ENCODE peak calls at places on chromosomes 6 and 20, in ten cellular contexts. Z, T, C, K, Y, A, U, H, X and P are unnamed samples.

GRCh38 chr20:26276811-26277210 is 580.2 kb upstream of the ZNF337 start:
- DNase-seq in Z (no peak), T (no peak), C (no peak), K (peak; percentile 1), Y (no peak), A (no peak), U (peak; percentile 18), H (no peak), X (no peak), P (no peak)

GRCh38 chr6:25602680-25602982 is 49.4 kb upstream of the SCGN start:
- DNase-seq in Z (no peak), T (no peak), C (no peak), K (no peak), Y (no peak), A (no peak), U (no peak), H (no peak), X (no peak), P (no peak)

GRCh38 chr20:496126-496696 is 33.9 kb upstream of the TBC1D20 start:
- DNase-seq in Z (no peak), T (no peak), C (no peak), K (no peak), Y (no peak), A (no peak), U (peak; percentile 27), H (no peak), X (no peak), P (no peak)

GRCh38 chr20:23050847-23051627 is 1.6 kb upstream of the THBD start:
- DNase-seq in Z (peak; percentile 62), T (no peak), C (no peak), K (peak; percentile 89), Y (peak; percentile 44), A (no peak), U (peak; percentile 92), H (peak; percentile 90), X (peak; percentile 85), P (no peak)

GRCh38 chr20:11387189-11387754 is 530.4 kb upstream of the BTBD3 start:
- DNase-seq in Z (no peak), T (no peak), C (no peak), K (peak; percentile 89), Y (no peak), A (no peak), U (peak; percentile 57), H (no peak), X (peak; percentile 98), P (no peak)

GRCh38 chr20:9617940-9618339 is 103.5 kb downstream of the LAMP5 start:
- DNase-seq in Z (peak; percentile 43), T (no peak), C (no peak), K (peak; percentile 61), Y (peak; percentile 35), A (no peak), U (peak; percentile 27), H (no peak), X (peak; percentile 70), P (no peak)

GRCh38 chr20:11214281-11214680 is 540.5 kb upstream of the JAG1 start:
- DNase-seq in Z (no peak), T (no peak), C (no peak), K (no peak), Y (no peak), A (no peak), U (peak; percentile 34), H (no peak), X (no peak), P (no peak)

GRCh38 chr6:33595001-33595846 is 15.1 kb upstream of the BAK1 start:
- DNase-seq in Z (peak; percentile 24), T (no peak), C (no peak), K (no peak), Y (no peak), A (no peak), U (no peak), H (no peak), X (peak; percentile 53), P (no peak)